ENCODE peak calls at places on chromosomes 4 and X, in five cellular contexts. F is pancreas; I is CD4-positive, alpha-beta memory T cell; P is aorta; B is H9. Y is an unnamed sample.

GRCh38 chr4:16227462-16227868 is 1.2 kb upstream of the TAPT1 start:
- DNase-seq in P (no peak), F (peak; percentile 43), B (no peak), I (peak; percentile 35), Y (peak; percentile 65)

GRCh38 chr4:16187455-16187854 is 38.8 kb downstream of the TAPT1 start:
- DNase-seq in I (no peak), F (no peak), B (no peak), P (no peak), Y (no peak)

GRCh38 chrX:108022491-108023089 is 22.3 kb upstream of the VSIG1 start:
- DNase-seq in I (no peak), P (no peak), F (no peak), B (no peak), Y (no peak)

GRCh38 chr4:86367577-86367976 is 7.7 kb upstream of the MAPK10 start:
- DNase-seq in I (no peak), P (no peak), F (no peak), B (no peak), Y (no peak)

GRCh38 chr4:7266525-7267292 is 74.4 kb downstream of the SORCS2 start:
- DNase-seq in I (no peak), B (peak; percentile 70), F (no peak), P (no peak), Y (no peak)

GRCh38 chr4:1169691-1170096 is 2.7 kb downstream of the SPON2 start:
- DNase-seq in I (no peak), P (no peak), F (no peak), B (no peak), Y (peak; percentile 52)

GRCh38 chrX:96689951-96690350 is 5.3 kb downstream of the DIAPH2 start:
- DNase-seq in I (no peak), P (no peak), B (no peak), F (no peak), Y (no peak)

GRCh38 chrX:97685753-97686152 is 802.0 kb downstream of the RPA4 start:
- DNase-seq in F (no peak), B (no peak), P (no peak), I (peak; percentile 9), Y (peak; percentile 47)

GRCh38 chrX:12988797-12989196 is 13.9 kb downstream of the TMSB4X start:
- DNase-seq in I (no peak), F (peak; percentile 80), B (no peak), P (no peak), Y (no peak)

GRCh38 chr4:45317276-45317675 is 590.9 kb upstream of the GNPDA2 start:
- DNase-seq in P (no peak), F (no peak), B (no peak), I (no peak), Y (no peak)

GRCh38 chrX:119758682-119759332 is 419 bp downstream of the SOWAHD start:
- DNase-seq in I (peak; percentile 36), P (peak; percentile 78), B (peak; percentile 34), F (peak; percentile 23), Y (peak; percentile 77)

GRCh38 chr4:53821179-53821851 is 230.0 kb upstream of the LNX1 start:
- DNase-seq in P (no peak), I (no peak), F (no peak), B (no peak), Y (no peak)

GRCh38 chr4:56245547-56246229 is 141.6 kb downstream of the AASDH start:
- DNase-seq in I (no peak), P (no peak), F (no peak), B (no peak), Y (no peak)

GRCh38 chrX:132900631-132901030 is 57.8 kb downstream of the HS6ST2 start:
- DNase-seq in I (no peak), F (no peak), B (no peak), P (no peak), Y (no peak)

GRCh38 chr4:84167579-84167978 is 331.5 kb downstream of the NKX6-1 start:
- DNase-seq in B (peak; percentile 69), P (no peak), F (no peak), I (no peak), Y (no peak)

GRCh38 chr4:26135331-26135730 is 185.5 kb upstream of the RBPJ start:
- DNase-seq in I (no peak), B (no peak), F (no peak), P (no peak), Y (no peak)

GRCh38 chr4:157961591-157961990 is 211.2 kb downstream of the GASK1B start:
- DNase-seq in F (no peak), P (no peak), I (no peak), B (no peak), Y (no peak)

GRCh38 chrX:48957477-48957826 is at the start of gene OTUD5:
- DNase-seq in I (no peak), P (peak; percentile 88), B (no peak), F (no peak), Y (peak; percentile 84)

GRCh38 chr4:168486961-168487820 is 6.9 kb upstream of the DDX60L start:
- DNase-seq in F (no peak), B (no peak), P (no peak), I (no peak), Y (no peak)

GRCh38 chr4:111283066-111283677 is 660.3 kb upstream of the PITX2 start:
- DNase-seq in I (peak; percentile 3), B (peak; percentile 52), P (peak; percentile 78), F (peak; percentile 66), Y (peak; percentile 66)

GRCh38 chr4:55186700-55187099 is 61.3 kb upstream of the KDR start:
- DNase-seq in P (no peak), B (no peak), I (no peak), F (no peak), Y (no peak)

GRCh38 chrX:111386884-111387283 is 25.1 kb downstream of the DCX start:
- DNase-seq in B (no peak), F (no peak), P (no peak), I (no peak), Y (no peak)

GRCh38 chr4:110020139-110020538 is 107.5 kb downstream of the EGF start:
- DNase-seq in I (no peak), B (no peak), P (no peak), F (no peak), Y (no peak)

GRCh38 chrX:8820910-8821527 is 19.8 kb upstream of the FAM9A start:
- DNase-seq in I (no peak), B (peak; percentile 64), F (no peak), P (no peak), Y (no peak)

GRCh38 chrX:69530306-69530705 is 26.2 kb downstream of the NALF2 start:
- DNase-seq in B (no peak), F (no peak), P (no peak), I (no peak), Y (no peak)

GRCh38 chrX:69535661-69536060 is 31.5 kb downstream of the NALF2 start:
- DNase-seq in I (no peak), B (no peak), F (no peak), P (no peak), Y (no peak)

GRCh38 chrX:69531031-69531755 is 27.1 kb downstream of the NALF2 start:
- DNase-seq in I (no peak), B (no peak), P (no peak), F (no peak), Y (no peak)
- H3K4me1 ChIP-seq in I (no peaks in the 10 kb centered on the region), B (no peaks in the 10 kb centered on the region), P (no peaks in the 10 kb centered on the region), F (no peaks in the 10 kb centered on the region), Y (no peaks in the 10 kb centered on the region)

GRCh38 chr4:129093173-129093974 is at the start of gene SCLT1:
- DNase-seq in F (peak; percentile 99), I (peak; percentile 96), B (peak; percentile 98), P (peak; percentile 100), Y (peak; percentile 99)
- H3K4me1 ChIP-seq in F (no peaks in the 10 kb centered on the region), I (peaks cover 63% of the 10 kb centered on the region), B (no peaks in the 10 kb centered on the region), P (peaks cover 3% of the 10 kb centered on the region), Y (peaks cover 15% of the 10 kb centered on the region)

GRCh38 chr4:22485751-22486150 is 30.1 kb downstream of the ADGRA3 start:
- DNase-seq in B (no peak), F (no peak), P (no peak), I (no peak), Y (no peak)

GRCh38 chr4:22490718-22491330 is 25.0 kb downstream of the ADGRA3 start:
- DNase-seq in B (no peak), I (no peak), F (no peak), P (no peak), Y (peak; percentile 64)

GRCh38 chr4:22486276-22486675 is 29.6 kb downstream of the ADGRA3 start:
- DNase-seq in I (no peak), F (no peak), B (no peak), P (no peak), Y (no peak)

GRCh38 chr4:22488136-22488535 is 27.7 kb downstream of the ADGRA3 start:
- DNase-seq in B (no peak), P (no peak), F (no peak), I (no peak), Y (no peak)

GRCh38 chr4:22487333-22487732 is 28.5 kb downstream of the ADGRA3 start:
- DNase-seq in B (no peak), F (no peak), I (no peak), P (no peak), Y (no peak)
- H3K4me1 ChIP-seq in B (peaks cover 6% of the 10 kb centered on the region), F (no peaks in the 10 kb centered on the region), I (no peaks in the 10 kb centered on the region), P (peaks cover 7% of the 10 kb centered on the region), Y (peaks cover 24% of the 10 kb centered on the region)

GRCh38 chr4:41539711-41540110 is 1.8 kb downstream of the LIMCH1 start:
- DNase-seq in P (no peak), B (no peak), F (no peak), I (no peak), Y (no peak)
- H3K4me1 ChIP-seq in P (peaks cover 21% of the 10 kb centered on the region), B (peaks cover 2% of the 10 kb centered on the region), F (no peaks in the 10 kb centered on the region), I (no peaks in the 10 kb centered on the region), Y (no peaks in the 10 kb centered on the region)

GRCh38 chrX:46324166-46324565 is 221.1 kb downstream of the ZNF674 start:
- DNase-seq in B (no peak), I (no peak), P (no peak), F (no peak), Y (no peak)
- H3K4me1 ChIP-seq in B (peaks cover 22% of the 10 kb centered on the region), I (peaks cover 51% of the 10 kb centered on the region), P (no peaks in the 10 kb centered on the region), F (no peaks in the 10 kb centered on the region), Y (no peaks in the 10 kb centered on the region)

DNA sequence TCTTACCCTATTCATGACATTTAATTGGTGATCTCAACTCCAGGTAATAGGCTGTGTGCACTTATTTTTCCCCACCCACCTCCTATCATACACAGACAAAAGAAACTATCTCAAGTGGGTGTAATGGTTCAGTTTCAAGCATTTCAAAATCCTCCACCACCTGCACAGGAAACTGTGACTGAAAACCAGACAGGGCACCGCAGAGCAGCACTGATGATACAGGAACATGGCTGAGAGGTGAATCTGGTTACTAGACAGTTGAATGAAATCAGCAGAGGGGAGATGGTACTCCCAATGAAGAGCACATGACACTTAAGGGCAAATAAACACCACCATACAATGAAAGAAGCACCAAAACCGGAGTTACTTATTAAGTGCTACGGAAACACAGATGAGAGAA is 78.4 kb downstream of the CAMK2D start:
- DNase-seq in F (no peak), I (peak; percentile 69), P (no peak), B (no peak), Y (peak; percentile 33)
- H3K4me1 ChIP-seq in F (no peaks in the 10 kb centered on the region), I (peaks cover 41% of the 10 kb centered on the region), P (peaks cover 8% of the 10 kb centered on the region), B (no peaks in the 10 kb centered on the region), Y (peaks cover 8% of the 10 kb centered on the region)

DNA sequence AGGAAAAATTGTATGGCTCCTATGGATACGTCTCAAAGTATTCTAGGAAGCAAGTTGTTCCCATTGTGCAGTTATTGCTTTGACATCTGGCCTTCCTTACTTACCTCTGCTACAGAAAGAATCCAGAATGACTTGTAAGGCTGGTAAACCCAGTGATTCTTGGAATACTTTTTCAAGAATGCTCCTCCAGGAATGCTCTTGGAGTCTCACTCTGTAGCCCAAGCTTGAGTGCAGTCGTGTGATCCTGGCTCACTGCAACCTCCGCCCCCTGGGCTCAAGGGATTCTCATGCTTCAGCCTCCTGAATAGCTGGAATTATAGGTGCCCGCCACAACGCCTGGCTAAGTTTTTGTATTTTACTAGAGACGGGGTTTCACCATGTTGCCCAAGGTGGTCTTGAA is 38.1 kb downstream of the GAB1 start:
- DNase-seq in B (no peak), F (no peak), I (no peak), P (no peak), Y (no peak)
- H3K4me1 ChIP-seq in B (no peaks in the 10 kb centered on the region), F (peaks cover 8% of the 10 kb centered on the region), I (no peaks in the 10 kb centered on the region), P (peaks cover 12% of the 10 kb centered on the region), Y (peaks cover 9% of the 10 kb centered on the region)